ENCODE peak calls at places on chromosomes 13 and 19, in four cellular contexts. W is sciatic nerve; P is epithelial cell of esophagus; I is effector CD4-positive, alpha-beta T cell. G is an unnamed sample.

GRCh38 chr19:28319208-28319607 is 893.7 kb downstream of the UQCRFS1 start:
- DNase-seq in W (no peak), P (no peak), I (no peak), G (no peak)

GRCh38 chr19:33580026-33580644 is 41.6 kb upstream of the CHST8 start:
- DNase-seq in W (no peak), P (no peak), I (no peak), G (no peak)

GRCh38 chr19:34459614-34460013 is 21.9 kb upstream of the WTIP start:
- DNase-seq in W (no peak), P (peak), I (no peak), G (no peak)

GRCh38 chr19:35714601-35715354 is 3.0 kb upstream of the KMT2B start:
- DNase-seq in W (no peak), P (no peak), I (no peak), G (no peak)

GRCh38 chr19:49342291-49342721 is 7.1 kb downstream of the CD37 start:
- DNase-seq in W (peak), P (no peak), I (no peak), G (no peak)

GRCh38 chr13:40116008-40116407 is 460.5 kb downstream of the COG6 start:
- DNase-seq in W (no peak), P (peak), I (peak), G (peak)

GRCh38 chr19:29770653-29771052 is 41.1 kb upstream of the CCNE1 start:
- DNase-seq in W (no peak), P (no peak), I (no peak), G (no peak)

GRCh38 chr13:81929988-81930387 is 1589.1 kb upstream of the SPRY2 start:
- DNase-seq in W (no peak), P (peak), I (no peak), G (no peak)

GRCh38 chr19:50387176-50387867 is 3.2 kb downstream of the POLD1 start:
- DNase-seq in W (no peak), P (peak), I (no peak), G (no peak)

GRCh38 chr13:102724923-102725322 is 30.1 kb upstream of the METTL21C start:
- DNase-seq in W (no peak), P (peak), I (no peak), G (peak)

GRCh38 chr19:34353546-34353945 is 11.4 kb upstream of the GPI start:
- DNase-seq in W (no peak), P (no peak), I (no peak), G (no peak)

GRCh38 chr19:12484371-12485322 is at the start of gene ZNF709:
- DNase-seq in W (peak), P (peak), I (peak), G (peak)

GRCh38 chr13:74794582-74794981 is 660.4 kb upstream of the KLF12 start:
- DNase-seq in W (no peak), P (no peak), I (no peak), G (no peak)

GRCh38 chr19:44260695-44261446 is 1.2 kb downstream of the ZNF233 start:
- DNase-seq in W (no peak), P (no peak), I (no peak), G (no peak)

GRCh38 chr13:113926951-113927660 is 46.8 kb downstream of the C13orf46 start:
- DNase-seq in W (peak), P (no peak), I (no peak), G (no peak)

GRCh38 chr19:17948967-17949930 is 16.4 kb downstream of the CCDC124 start:
- DNase-seq in W (no peak), P (no peak), I (no peak), G (no peak)

GRCh38 chr13:80131204-80131603 is 209.7 kb downstream of the SPRY2 start:
- DNase-seq in W (peak), P (no peak), I (no peak), G (peak)

GRCh38 chr19:48644839-48645651 is 942 bp downstream of the CA11 start:
- DNase-seq in W (peak), P (peak), I (peak), G (peak)

GRCh38 chr13:113489549-113490495 is 689 bp downstream of the DCUN1D2 start:
- DNase-seq in W (peak), P (peak), I (no peak), G (peak)

GRCh38 chr19:756232-756631 is 5.3 kb downstream of the MISP start:
- DNase-seq in W (no peak), P (peak), I (no peak), G (peak)

GRCh38 chr13:32164622-32165268 is 133.2 kb downstream of the FRY start:
- DNase-seq in W (no peak), P (peak), I (no peak), G (peak)

GRCh38 chr19:58067240-58067912 is 8.3 kb downstream of the ZNF135 start:
- DNase-seq in W (no peak), P (no peak), I (no peak), G (no peak)

GRCh38 chr13:30585748-30586262 is 31.9 kb upstream of the USPL1 start:
- DNase-seq in W (no peak), P (peak), I (no peak), G (no peak)

GRCh38 chr13:27583645-27584044 is 36.7 kb downstream of the LNX2 start:
- DNase-seq in W (no peak), P (no peak), I (no peak), G (peak)

GRCh38 chr13:102355251-102355650 is 46.6 kb downstream of the FGF14 start:
- DNase-seq in W (no peak), P (peak), I (no peak), G (no peak)

G was measured in AG08395.